ENCODE peak calls at places on chromosomes 4 and X, in nine cellular contexts. A is cardiac muscle cell; R is ovary; U is upper lobe of right lung; T is CD8-positive, alpha-beta T cell; G is colonic mucosa; B is IMR-90; C is mammary epithelial cell; W is pancreas. O is an unnamed sample.

GRCh38 chrX:45807572-45808425 is 607.1 kb upstream of the DIPK2B start:
- DNase-seq in A (peak; percentile 64), R (no peak), U (no peak), T (no peak), G (no peak), B (peak; percentile 70), C (peak; percentile 50), W (no peak), O (no peak)

GRCh38 chrX:116204947-116205346 is 34.4 kb downstream of the AGTR2 start:
- DNase-seq in A (peak; percentile 36), R (no peak), U (no peak), T (no peak), G (no peak), B (no peak), C (peak; percentile 11), W (no peak), O (no peak)

GRCh38 chr4:8662776-8663175 is 70.2 kb downstream of the CPZ start:
- DNase-seq in A (no peak), R (no peak), U (peak; percentile 46), T (no peak), G (no peak), B (no peak), C (no peak), W (no peak), O (no peak)

GRCh38 chr4:8539661-8540060 is 40.5 kb upstream of the GPR78 start:
- DNase-seq in A (no peak), R (no peak), U (peak; percentile 26), T (no peak), G (no peak), B (no peak), C (no peak), W (no peak), O (no peak)

GRCh38 chrX:41596586-41596985 is 92.2 kb upstream of the GPR34 start:
- DNase-seq in A (no peak), R (no peak), U (no peak), T (no peak), G (no peak), B (peak; percentile 53), C (peak; percentile 14), W (no peak), O (no peak)

GRCh38 chrX:18179446-18179845 is 41.2 kb downstream of the BEND2 start:
- DNase-seq in A (no peak), R (no peak), U (no peak), T (no peak), G (no peak), B (no peak), C (no peak), W (no peak), O (no peak)

GRCh38 chrX:13605611-13606010 is 36.2 kb downstream of the EGFL6 start:
- DNase-seq in A (no peak), R (no peak), U (no peak), T (no peak), G (no peak), B (no peak), C (peak; percentile 91), W (no peak), O (no peak)

GRCh38 chrX:3627579-3627978 is 85.9 kb downstream of the PRKX start:
- DNase-seq in A (no peak), R (no peak), U (no peak), T (no peak), G (no peak), B (no peak), C (no peak), W (no peak), O (no peak)

GRCh38 chrX:55710701-55711100 is 6.8 kb upstream of the RRAGB start:
- DNase-seq in A (peak; percentile 47), R (no peak), U (no peak), T (no peak), G (no peak), B (no peak), C (peak; percentile 50), W (no peak), O (no peak)

GRCh38 chrX:76183289-76184057 is 10.6 kb downstream of the PBDC1 start:
- DNase-seq in A (peak; percentile 67), R (no peak), U (no peak), T (no peak), G (no peak), B (peak; percentile 94), C (peak; percentile 63), W (no peak), O (no peak)

GRCh38 chr4:19774690-19775256 is 476.9 kb upstream of the SLIT2 start:
- DNase-seq in A (no peak), R (no peak), U (no peak), T (no peak), G (no peak), B (peak; percentile 44), C (no peak), W (no peak), O (no peak)

GRCh38 chr4:108193891-108194672 is 25.4 kb upstream of the LEF1 start:
- DNase-seq in A (no peak), R (no peak), U (no peak), T (no peak), G (no peak), B (no peak), C (no peak), W (no peak), O (no peak)

DNA sequence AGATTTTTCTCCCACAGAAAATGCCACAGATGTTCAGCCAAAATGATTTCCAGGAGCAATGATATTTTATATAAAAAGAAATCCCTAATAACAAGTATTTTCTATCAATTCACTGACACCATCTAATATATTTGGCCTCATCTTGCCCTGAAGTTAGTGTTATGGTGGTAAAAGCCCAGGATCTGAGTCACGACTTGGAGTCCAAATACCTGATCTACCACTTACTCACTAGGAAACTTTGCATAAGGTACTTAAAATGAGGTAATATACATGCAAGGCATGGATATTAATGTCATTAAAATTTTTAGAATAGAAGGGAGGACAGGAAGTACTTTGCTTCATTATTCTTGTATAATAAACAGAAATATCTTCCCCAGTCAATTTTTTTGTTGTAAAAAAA is 16.3 kb downstream of the PPP3CA start:
- DNase-seq in A (no peak), R (no peak), U (no peak), T (no peak), G (no peak), B (no peak), C (peak; percentile 73), W (no peak), O (no peak)
- H3K4me1 ChIP-seq in A (peaks cover 6% of the 10 kb centered on the region), R (peaks cover 2% of the 10 kb centered on the region), U (no peaks in the 10 kb centered on the region), T (peaks cover 28% of the 10 kb centered on the region), G (no peaks in the 10 kb centered on the region), B (no peaks in the 10 kb centered on the region), C (peaks cover 15% of the 10 kb centered on the region), W (peaks cover 4% of the 10 kb centered on the region), O (peaks cover 46% of the 10 kb centered on the region)

DNA sequence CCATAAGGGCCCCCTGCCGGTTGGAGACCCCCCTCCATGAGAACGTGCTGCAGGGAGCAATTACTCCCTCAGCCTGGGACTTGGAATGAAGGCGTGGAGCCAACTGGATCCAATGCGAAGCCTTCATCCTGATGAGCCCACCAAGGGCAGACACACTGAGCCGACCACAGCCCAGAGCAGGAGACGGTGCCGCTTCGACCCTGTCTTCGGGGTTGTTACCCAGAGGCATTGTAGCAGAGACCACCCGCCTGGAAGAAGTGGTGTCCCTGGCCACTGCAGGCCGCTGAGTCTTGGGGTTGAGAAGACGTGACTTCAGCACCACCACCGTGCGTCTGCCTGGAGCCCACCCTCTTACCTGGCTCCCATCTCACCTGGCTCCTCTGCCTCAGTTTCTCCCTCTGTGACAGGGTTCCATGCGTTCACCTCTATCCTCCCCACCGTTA is 7.0 kb upstream of the NKX1-1 start:
- DNase-seq in A (no peak), R (no peak), U (peak; percentile 26), T (no peak), G (peak; percentile 9), B (no peak), C (no peak), W (no peak), O (no peak)
- H3K27me3 ChIP-seq in A (peaks cover 95% of the 10 kb centered on the region), R (no peaks in the 10 kb centered on the region), U (peaks cover 78% of the 10 kb centered on the region), T (peaks cover 11% of the 10 kb centered on the region), G (peaks cover 33% of the 10 kb centered on the region), B (peaks cover 51% of the 10 kb centered on the region), C (peaks cover 22% of the 10 kb centered on the region), W (peaks cover 32% of the 10 kb centered on the region), O (peaks cover 11% of the 10 kb centered on the region)

GRCh38 chr4:184473515-184474260 is 662 bp downstream of the IRF2 start:
- DNase-seq in A (peak; percentile 47), R (peak; percentile 36), U (peak; percentile 79), T (peak; percentile 21), G (peak; percentile 50), B (peak; percentile 32), C (peak; percentile 54), W (peak; percentile 53), O (peak; percentile 39)
- H3K4me1 ChIP-seq in A (peaks cover 6% of the 10 kb centered on the region), R (peaks cover 3% of the 10 kb centered on the region), U (peaks cover 62% of the 10 kb centered on the region), T (peaks cover 43% of the 10 kb centered on the region), G (no peaks in the 10 kb centered on the region), B (peaks cover 4% of the 10 kb centered on the region), C (peaks cover 13% of the 10 kb centered on the region), W (peaks cover 27% of the 10 kb centered on the region), O (peaks cover 42% of the 10 kb centered on the region)

GRCh38 chr4:99784836-99785235 is 31.8 kb upstream of the DAPP1 start:
- DNase-seq in A (no peak), R (no peak), U (no peak), T (no peak), G (no peak), B (no peak), C (no peak), W (no peak), O (no peak)

GRCh38 chr4:99783940-99784339 is 32.7 kb upstream of the DAPP1 start:
- DNase-seq in A (no peak), R (no peak), U (no peak), T (no peak), G (no peak), B (no peak), C (peak; percentile 14), W (no peak), O (no peak)
- H3K27me3 ChIP-seq in A (no peaks in the 10 kb centered on the region), R (no peaks in the 10 kb centered on the region), U (no peaks in the 10 kb centered on the region), T (no peaks in the 10 kb centered on the region), G (no peaks in the 10 kb centered on the region), B (no peaks in the 10 kb centered on the region), C (no peaks in the 10 kb centered on the region), W (no peaks in the 10 kb centered on the region), O (no peaks in the 10 kb centered on the region)

DNA sequence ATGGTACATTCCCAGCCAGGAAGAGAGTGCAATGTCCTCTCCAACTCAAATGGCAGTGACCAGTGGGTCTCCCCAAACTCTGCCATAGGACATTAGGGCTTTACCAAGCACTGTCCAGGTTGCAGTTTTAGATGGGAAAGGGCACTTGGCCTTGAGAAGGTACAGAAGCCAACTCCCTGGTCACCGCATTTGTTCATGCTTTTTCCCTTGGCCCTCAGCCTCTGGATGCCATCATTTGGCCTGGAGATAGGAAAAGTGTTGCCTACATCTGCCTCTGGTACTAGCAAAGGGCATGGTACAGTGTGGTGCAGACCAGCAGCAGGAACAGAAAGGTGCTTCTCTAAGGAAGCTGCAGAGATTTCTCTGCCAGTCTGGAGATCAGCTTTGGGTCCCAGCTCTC is 93.8 kb downstream of the MAMLD1 start:
- DNase-seq in A (no peak), R (no peak), U (no peak), T (no peak), G (no peak), B (no peak), C (no peak), W (no peak), O (no peak)
- H3K4me1 ChIP-seq in A (no peaks in the 10 kb centered on the region), R (no peaks in the 10 kb centered on the region), U (no peaks in the 10 kb centered on the region), T (peaks cover 4% of the 10 kb centered on the region), G (no peaks in the 10 kb centered on the region), B (no peaks in the 10 kb centered on the region), C (peaks cover 4% of the 10 kb centered on the region), W (no peaks in the 10 kb centered on the region), O (peaks cover 8% of the 10 kb centered on the region)